ENCODE peak calls at places on chromosomes 16 and 17, in seven cellular contexts. J is dermis microvascular lymphatic vessel endothelial cell; M is GM23338; W is NAMALWA; E is hypothalamus; V is substantia nigra; S is stimulated activated naive CD4-positive, alpha-beta T cell. D is an unnamed sample.

GRCh38 chr17:63954402-63955063 is 18.2 kb downstream of the SCN4A start:
- DNase-seq in J (no peak), M (no peak), W (peak), E (no peak), V (no peak), S (peak), D (no peak)

GRCh38 chr17:75889454-75889853 is 7.3 kb downstream of the TRIM65 start:
- DNase-seq in J (no peak), M (no peak), W (no peak), E (no peak), V (no peak), S (no peak), D (no peak)

GRCh38 chr16:8931864-8932263 is 31.8 kb downstream of the USP7 start:
- DNase-seq in J (peak), M (peak), W (peak), E (no peak), V (no peak), S (peak), D (peak)

GRCh38 chr16:17377360-17378324 is 93.1 kb downstream of the XYLT1 start:
- DNase-seq in J (no peak), M (no peak), W (peak), E (no peak), V (peak), S (no peak), D (peak)

GRCh38 chr17:73226556-73227172 is 33.8 kb downstream of the COG1 start:
- DNase-seq in J (no peak), M (peak), W (no peak), E (no peak), V (no peak), S (no peak), D (no peak)

GRCh38 chr16:30003670-30004423 is 7.0 kb downstream of the DOC2A start:
- DNase-seq in J (no peak), M (no peak), W (no peak), E (no peak), V (no peak), S (no peak), D (no peak)

GRCh38 chr17:56908061-56908542 is 5.7 kb downstream of the TRIM25 start:
- DNase-seq in J (no peak), M (no peak), W (peak), E (no peak), V (peak), S (no peak), D (no peak)

GRCh38 chr17:40580140-40580539 is 14.9 kb upstream of the CCR7 start:
- DNase-seq in J (no peak), M (no peak), W (no peak), E (no peak), V (no peak), S (no peak), D (no peak)

GRCh38 chr16:30633526-30633925 is 17.2 kb upstream of the PRR14 start:
- DNase-seq in J (no peak), M (no peak), W (no peak), E (no peak), V (no peak), S (no peak), D (no peak)

GRCh38 chr17:75442168-75443103 is 14.0 kb upstream of the TMEM94 start:
- DNase-seq in J (no peak), M (no peak), W (no peak), E (no peak), V (no peak), S (no peak), D (no peak)

GRCh38 chr16:67943619-67944503 is at the start of gene LCAT:
- DNase-seq in J (no peak), M (no peak), W (no peak), E (peak), V (peak), S (no peak), D (no peak)

GRCh38 chr16:25213709-25214416 is 2.9 kb upstream of the AQP8 start:
- DNase-seq in J (no peak), M (no peak), W (no peak), E (no peak), V (no peak), S (no peak), D (no peak)

GRCh38 chr17:75130632-75131277 is 787 bp downstream of the NT5C start:
- DNase-seq in J (peak), M (peak), W (peak), E (no peak), V (peak), S (peak), D (peak)

GRCh38 chr17:35577826-35578194 is 561 bp downstream of the PEX12 start:
- DNase-seq in J (peak), M (no peak), W (peak), E (no peak), V (no peak), S (no peak), D (peak)

GRCh38 chr17:36935681-36936454 is 1.4 kb upstream of the LHX1 start:
- DNase-seq in J (no peak), M (peak), W (no peak), E (no peak), V (no peak), S (peak), D (no peak)

GRCh38 chr16:66580605-66581209 is 1.4 kb downstream of the CMTM2 start:
- DNase-seq in J (no peak), M (peak), W (no peak), E (no peak), V (no peak), S (no peak), D (peak)

GRCh38 chr16:16027728-16028310 is 78.4 kb downstream of the ABCC1 start:
- DNase-seq in J (peak), M (no peak), W (no peak), E (no peak), V (no peak), S (no peak), D (no peak)